ENCODE peak calls at places on chromosomes 3 and 15, in five cellular contexts. I is GM23248, G is astrocyte, N is mesenchymal stem cell, D is neuronal stem cell. M is an unnamed sample.
A peak's percentile ranks its signal among the peaks of the same experiment; 100 is the strongest.

GRCh38 chr3:54960066-54960465 is 32.2 kb upstream of the LRTM1 start:
- DNase-seq in I (no peak), G (peak; percentile 83), N (no peak), D (no peak), M (no peak)

GRCh38 chr3:129114455-129114854 is 7.1 kb downstream of the RAB43 start:
- DNase-seq in I (no peak), G (no peak), N (no peak), D (no peak), M (no peak)

GRCh38 chr15:61151791-61152190 is 77.3 kb downstream of the RORA start:
- DNase-seq in I (no peak), G (no peak), N (no peak), D (no peak), M (no peak)

GRCh38 chr3:23288286-23288685 is 85.2 kb downstream of the UBE2E2 start:
- DNase-seq in I (peak; percentile 23), G (no peak), N (peak; percentile 19), D (no peak), M (peak; percentile 20)

GRCh38 chr3:11379238-11379823 is 107.1 kb downstream of the ATG7 start:
- DNase-seq in I (peak; percentile 61), G (peak; percentile 42), N (peak; percentile 76), D (peak; percentile 49), M (peak; percentile 70)

GRCh38 chr3:65153850-65154512 is 466.2 kb upstream of the ADAMTS9 start:
- DNase-seq in I (no peak), G (no peak), N (no peak), D (no peak), M (no peak)

GRCh38 chr3:62632510-62633294 is 242.5 kb downstream of the CADPS start:
- DNase-seq in I (no peak), G (no peak), N (no peak), D (no peak), M (no peak)

GRCh38 chr15:77440378-77440999 is 19.8 kb downstream of the HMG20A start:
- DNase-seq in I (peak; percentile 82), G (peak; percentile 75), N (peak; percentile 92), D (no peak), M (peak; percentile 70)

GRCh38 chr3:194255252-194256039 is 95.7 kb downstream of the CPN2 start:
- DNase-seq in I (no peak), G (no peak), N (peak; percentile 92), D (no peak), M (no peak)

GRCh38 chr3:80519436-80519835 is 751.6 kb upstream of the ROBO1 start:
- DNase-seq in I (no peak), G (no peak), N (no peak), D (no peak), M (no peak)

GRCh38 chr3:129003578-129004112 is 2.5 kb downstream of the EFCC1 start:
- DNase-seq in I (no peak), G (no peak), N (no peak), D (no peak), M (no peak)

GRCh38 chr3:100185847-100186246 is 71.5 kb upstream of the FILIP1L start:
- DNase-seq in I (peak; percentile 30), G (no peak), N (no peak), D (no peak), M (no peak)

GRCh38 chr3:45567730-45568172 is 26.8 kb upstream of the LIMD1 start:
- DNase-seq in I (no peak), G (no peak), N (no peak), D (no peak), M (peak; percentile 69)

GRCh38 chr3:51141573-51141972 is 243.5 kb upstream of the MANF start:
- DNase-seq in I (no peak), G (no peak), N (no peak), D (no peak), M (no peak)

GRCh38 chr3:147404000-147404799 is 2.1 kb downstream of the ZIC4 start:
- DNase-seq in I (no peak), G (no peak), N (no peak), D (no peak), M (no peak)

GRCh38 chr3:150020527-150020926 is 49.8 kb upstream of the PFN2 start:
- DNase-seq in I (peak; percentile 73), G (peak; percentile 70), N (peak; percentile 36), D (no peak), M (peak; percentile 76)

GRCh38 chr3:43180027-43180426 is 74.1 kb upstream of the POMGNT2 start:
- DNase-seq in I (peak; percentile 81), G (peak; percentile 27), N (peak; percentile 91), D (no peak), M (peak; percentile 96)

GRCh38 chr15:59313703-59314332 is 58.9 kb downstream of the MYO1E start:
- DNase-seq in I (peak; percentile 59), G (peak; percentile 78), N (no peak), D (no peak), M (peak; percentile 47)

GRCh38 chr3:101519685-101520365 is 6.8 kb upstream of the SENP7 start:
- DNase-seq in I (no peak), G (no peak), N (no peak), D (no peak), M (no peak)

GRCh38 chr3:48403533-48404439 is 26.1 kb downstream of the PLXNB1 start:
- DNase-seq in I (no peak), G (no peak), N (no peak), D (no peak), M (no peak)

GRCh38 chr15:95981209-95981608 is 349.3 kb upstream of the NR2F2 start:
- DNase-seq in I (no peak), G (no peak), N (no peak), D (no peak), M (no peak)

GRCh38 chr15:71083349-71083748 is 31.9 kb upstream of the THSD4 start:
- DNase-seq in I (peak; percentile 91), G (peak; percentile 91), N (no peak), D (no peak), M (peak; percentile 91)

GRCh38 chr15:94205366-94205765 is 26.0 kb upstream of the MCTP2 start:
- DNase-seq in I (no peak), G (peak; percentile 12), N (peak; percentile 99), D (no peak), M (peak; percentile 18)

GRCh38 chr3:178384302-178384939 is 151.8 kb upstream of the KCNMB2 start:
- DNase-seq in I (peak; percentile 30), G (peak; percentile 10), N (peak; percentile 46), D (no peak), M (no peak)

GRCh38 chr15:33834892-33835730 is 133.2 kb upstream of the CHRM5 start:
- DNase-seq in I (peak; percentile 9), G (no peak), N (no peak), D (no peak), M (no peak)

GRCh38 chr3:126528800-126529541 is 5.0 kb downstream of the CHST13 start:
- DNase-seq in I (peak; percentile 56), G (no peak), N (no peak), D (no peak), M (no peak)

GRCh38 chr3:156509209-156510174 is 45.4 kb downstream of the SSR3 start:
- DNase-seq in I (peak; percentile 73), G (peak; percentile 33), N (peak; percentile 69), D (peak; percentile 21), M (peak; percentile 66)

GRCh38 chr3:16723994-16724393 is 118.8 kb upstream of the DAZL start:
- DNase-seq in I (peak; percentile 50), G (peak; percentile 27), N (peak; percentile 15), D (peak; percentile 43), M (peak; percentile 11)

GRCh38 chr15:46039703-46040102 is 404.9 kb downstream of the SQOR start:
- DNase-seq in I (no peak), G (no peak), N (no peak), D (no peak), M (no peak)

GRCh38 chr3:111324142-111324541 is 217.9 kb upstream of the CD96 start:
- DNase-seq in I (no peak), G (no peak), N (no peak), D (no peak), M (no peak)

GRCh38 chr3:31800436-31800835 is 180.6 kb downstream of the OSBPL10 start:
- DNase-seq in I (no peak), G (no peak), N (no peak), D (no peak), M (peak; percentile 17)

GRCh38 chr15:66713843-66714508 is 11.9 kb downstream of the SMAD6 start:
- DNase-seq in I (no peak), G (no peak), N (no peak), D (no peak), M (no peak)
- H3K4me2 ChIP-seq in I (peak overlapping the region; percentile 49), G (peak overlapping the region; percentile 21), N (no peak overlapping the region), D (no peak overlapping the region), M (no peak overlapping the region)

GRCh38 chr3:9175421-9175820 is 74.0 kb downstream of the SRGAP3 start:
- DNase-seq in I (peak; percentile 13), G (peak; percentile 20), N (no peak), D (no peak), M (no peak)

GRCh38 chr3:9179826-9180763 is 69.4 kb downstream of the SRGAP3 start:
- DNase-seq in I (no peak), G (no peak), N (no peak), D (no peak), M (no peak)

GRCh38 chr3:9180764-9181117 is 68.7 kb downstream of the SRGAP3 start:
- DNase-seq in I (no peak), G (no peak), N (no peak), D (no peak), M (no peak)

GRCh38 chr3:9183011-9183410 is 66.4 kb downstream of the SRGAP3 start:
- DNase-seq in I (peak; percentile 9), G (no peak), N (no peak), D (no peak), M (no peak)

GRCh38 chr3:9178697-9179096 is 70.7 kb downstream of the SRGAP3 start:
- DNase-seq in I (no peak), G (no peak), N (no peak), D (no peak), M (no peak)
- H3K4me2 ChIP-seq in I (no peak overlapping the region), G (no peak overlapping the region), N (no peak overlapping the region), D (no peak overlapping the region), M (no peak overlapping the region)

DNA sequence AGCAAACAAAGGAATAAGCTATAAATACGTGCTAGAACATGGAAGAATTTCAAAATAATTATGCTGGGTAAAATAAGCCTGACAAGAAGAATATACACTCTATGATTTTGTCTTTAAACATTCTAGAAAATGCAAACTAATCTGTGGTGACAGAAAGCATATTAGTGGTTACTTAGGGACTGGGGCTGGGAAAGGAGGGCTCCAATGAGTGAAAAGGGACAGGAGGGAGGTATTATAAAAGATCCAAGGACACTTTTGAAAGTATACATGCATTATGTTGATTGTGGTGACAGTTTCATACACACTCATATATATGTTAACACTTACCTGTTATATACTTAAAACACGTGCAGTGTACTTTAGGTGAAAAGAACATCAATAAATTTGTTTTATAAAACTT is 23.0 kb downstream of the MYH15 start:
- DNase-seq in I (no peak), G (no peak), N (no peak), D (no peak), M (no peak)
- H3K4me2 ChIP-seq in I (no peak overlapping the region), G (no peak overlapping the region), N (no peak overlapping the region), D (no peak overlapping the region), M (no peak overlapping the region)

DNA sequence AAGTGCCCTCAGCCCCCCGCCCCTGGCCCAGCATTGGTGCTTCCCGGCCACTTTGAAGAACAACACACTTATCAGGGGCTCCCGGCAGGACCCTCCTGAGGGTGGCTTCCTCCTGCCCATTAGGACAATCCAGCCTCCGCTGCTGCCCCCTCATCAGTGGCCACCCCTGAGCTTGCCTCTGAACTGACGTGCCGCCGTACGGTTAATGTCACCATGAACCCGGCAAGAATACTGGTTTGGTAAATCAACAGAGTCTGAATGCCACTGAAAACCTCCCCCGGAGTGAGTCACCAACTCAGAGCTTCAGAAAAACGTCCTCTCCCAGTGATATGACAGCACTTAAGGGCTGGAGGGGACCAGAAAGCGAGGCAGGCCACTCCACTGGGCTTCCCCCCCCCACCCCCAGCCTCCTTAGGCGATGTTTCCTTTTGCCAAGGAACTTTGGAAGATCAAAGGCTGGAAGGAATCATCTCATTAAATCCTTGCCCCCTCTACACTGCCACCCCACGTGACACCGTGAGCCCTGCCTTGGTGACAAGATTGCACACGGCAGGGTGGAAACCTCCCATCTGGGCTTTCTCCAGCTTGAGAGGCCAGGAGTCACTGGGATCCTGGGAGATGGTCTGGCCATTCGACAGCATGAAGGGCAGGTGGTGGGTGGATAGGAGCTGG is 142.1 kb downstream of the NUP210 start:
- DNase-seq in I (peak; percentile 45), G (peak; percentile 16), N (peak; percentile 14), D (no peak), M (peak; percentile 4)
- H3K4me2 ChIP-seq in I (no peak overlapping the region), G (peak overlapping the region; percentile 26), N (no peak overlapping the region), D (no peak overlapping the region), M (no peak overlapping the region)

M was measured in IMR-90.